ENCODE peak calls at places on chromosomes 2 and 18, in ten cellular contexts. One of them, this sample, is unnamed.

GRCh38 chr2:193824474-193824873 is 1629.7 kb upstream of the TMEFF2 start:
- DNase-seq in GM20000: no peak
- DNase-seq in astrocyte of the spinal cord: peak; percentile 81
- DNase-seq in AG08396: no peak
- DNase-seq in EL: peak; percentile 3
- DNase-seq in NB4: no peak
- DNase-seq in iPS DF 19.7: no peak
- DNase-seq in HS-5: peak; percentile 87
- DNase-seq in NCI-H460: no peak
- DNase-seq in amniotic stem cell: no peak
- DNase-seq in this sample: no peak

GRCh38 chr18:24089059-24089458 is 49.8 kb upstream of the CABYR start:
- DNase-seq in GM20000: no peak
- DNase-seq in astrocyte of the spinal cord: no peak
- DNase-seq in AG08396: no peak
- DNase-seq in EL: no peak
- DNase-seq in NB4: no peak
- DNase-seq in iPS DF 19.7: no peak
- DNase-seq in HS-5: no peak
- DNase-seq in NCI-H460: no peak
- DNase-seq in amniotic stem cell: no peak
- DNase-seq in this sample: no peak

GRCh38 chr2:196675963-196676362 is 36.4 kb downstream of the CCDC150 start:
- DNase-seq in GM20000: no peak
- DNase-seq in astrocyte of the spinal cord: no peak
- DNase-seq in AG08396: no peak
- DNase-seq in EL: no peak
- DNase-seq in NB4: no peak
- DNase-seq in iPS DF 19.7: no peak
- DNase-seq in HS-5: no peak
- DNase-seq in NCI-H460: no peak
- DNase-seq in amniotic stem cell: no peak
- DNase-seq in this sample: no peak

GRCh38 chr18:31079973-31080372 is 22.2 kb downstream of the DSC2 start:
- DNase-seq in GM20000: no peak
- DNase-seq in astrocyte of the spinal cord: no peak
- DNase-seq in AG08396: no peak
- DNase-seq in EL: no peak
- DNase-seq in NB4: no peak
- DNase-seq in iPS DF 19.7: no peak
- DNase-seq in HS-5: no peak
- DNase-seq in NCI-H460: no peak
- DNase-seq in amniotic stem cell: no peak
- DNase-seq in this sample: no peak

GRCh38 chr2:205889073-205889472 is 196.9 kb downstream of the INO80D start:
- DNase-seq in GM20000: no peak
- DNase-seq in astrocyte of the spinal cord: peak; percentile 45
- DNase-seq in AG08396: no peak
- DNase-seq in EL: peak; percentile 6
- DNase-seq in NB4: no peak
- DNase-seq in iPS DF 19.7: no peak
- DNase-seq in HS-5: peak; percentile 29
- DNase-seq in NCI-H460: no peak
- DNase-seq in amniotic stem cell: no peak
- DNase-seq in this sample: no peak

GRCh38 chr2:204024503-204024902 is 87.9 kb downstream of the ICOS start:
- DNase-seq in GM20000: no peak
- DNase-seq in astrocyte of the spinal cord: peak; percentile 35
- DNase-seq in AG08396: peak; percentile 15
- DNase-seq in EL: peak; percentile 29
- DNase-seq in NB4: peak; percentile 35
- DNase-seq in iPS DF 19.7: no peak
- DNase-seq in HS-5: no peak
- DNase-seq in NCI-H460: peak; percentile 19
- DNase-seq in amniotic stem cell: no peak
- DNase-seq in this sample: no peak

GRCh38 chr2:240759454-240759853 is 60.6 kb downstream of the KIF1A start:
- DNase-seq in GM20000: peak; percentile 82
- DNase-seq in astrocyte of the spinal cord: no peak
- DNase-seq in AG08396: no peak
- DNase-seq in EL: peak; percentile 6
- DNase-seq in NB4: peak; percentile 81
- DNase-seq in iPS DF 19.7: no peak
- DNase-seq in HS-5: no peak
- DNase-seq in NCI-H460: no peak
- DNase-seq in amniotic stem cell: no peak
- DNase-seq in this sample: no peak

GRCh38 chr2:45237850-45238542 is 228.7 kb upstream of the SIX2 start:
- DNase-seq in GM20000: no peak
- DNase-seq in astrocyte of the spinal cord: peak; percentile 98
- DNase-seq in AG08396: peak; percentile 76
- DNase-seq in EL: peak; percentile 97
- DNase-seq in NB4: peak; percentile 91
- DNase-seq in iPS DF 19.7: no peak
- DNase-seq in HS-5: peak; percentile 95
- DNase-seq in NCI-H460: peak; percentile 32
- DNase-seq in amniotic stem cell: peak; percentile 68
- DNase-seq in this sample: peak; percentile 86

GRCh38 chr2:241953324-241953851 is 83.9 kb downstream of the RTP5 start:
- DNase-seq in GM20000: no peak
- DNase-seq in astrocyte of the spinal cord: no peak
- DNase-seq in AG08396: no peak
- DNase-seq in EL: no peak
- DNase-seq in NB4: no peak
- DNase-seq in iPS DF 19.7: no peak
- DNase-seq in HS-5: no peak
- DNase-seq in NCI-H460: no peak
- DNase-seq in amniotic stem cell: no peak
- DNase-seq in this sample: no peak

GRCh38 chr2:111679202-111679601 is 204.8 kb downstream of the ANAPC1 start:
- DNase-seq in GM20000: no peak
- DNase-seq in astrocyte of the spinal cord: no peak
- DNase-seq in AG08396: no peak
- DNase-seq in EL: no peak
- DNase-seq in NB4: peak; percentile 42
- DNase-seq in iPS DF 19.7: no peak
- DNase-seq in HS-5: no peak
- DNase-seq in NCI-H460: no peak
- DNase-seq in amniotic stem cell: no peak
- DNase-seq in this sample: no peak

GRCh38 chr2:205686231-205687017 is 4.1 kb downstream of the NRP2 start:
- DNase-seq in GM20000: no peak
- DNase-seq in astrocyte of the spinal cord: no peak
- DNase-seq in AG08396: no peak
- DNase-seq in EL: peak; percentile 52
- DNase-seq in NB4: no peak
- DNase-seq in iPS DF 19.7: no peak
- DNase-seq in HS-5: no peak
- DNase-seq in NCI-H460: no peak
- DNase-seq in amniotic stem cell: no peak
- DNase-seq in this sample: peak; percentile 52

GRCh38 chr2:41836944-41837343 is 210.9 kb upstream of the PKDCC start:
- DNase-seq in GM20000: peak; percentile 10
- DNase-seq in astrocyte of the spinal cord: peak; percentile 51
- DNase-seq in AG08396: peak; percentile 46
- DNase-seq in EL: peak; percentile 36
- DNase-seq in NB4: peak; percentile 67
- DNase-seq in iPS DF 19.7: no peak
- DNase-seq in HS-5: no peak
- DNase-seq in NCI-H460: peak; percentile 47
- DNase-seq in amniotic stem cell: no peak
- DNase-seq in this sample: peak; percentile 7

GRCh38 chr2:101751875-101752619 is 54.5 kb downstream of the MAP4K4 start:
- DNase-seq in GM20000: peak; percentile 53
- DNase-seq in astrocyte of the spinal cord: no peak
- DNase-seq in AG08396: no peak
- DNase-seq in EL: no peak
- DNase-seq in NB4: peak; percentile 45
- DNase-seq in iPS DF 19.7: no peak
- DNase-seq in HS-5: no peak
- DNase-seq in NCI-H460: no peak
- DNase-seq in amniotic stem cell: no peak
- DNase-seq in this sample: no peak

GRCh38 chr18:78739843-78740677 is 239.6 kb upstream of the SALL3 start:
- DNase-seq in GM20000: no peak
- DNase-seq in astrocyte of the spinal cord: no peak
- DNase-seq in AG08396: no peak
- DNase-seq in EL: no peak
- DNase-seq in NB4: no peak
- DNase-seq in iPS DF 19.7: no peak
- DNase-seq in HS-5: no peak
- DNase-seq in NCI-H460: no peak
- DNase-seq in amniotic stem cell: no peak
- DNase-seq in this sample: no peak

GRCh38 chr2:37201766-37202165 is 5.5 kb downstream of the CEBPZOS start:
- DNase-seq in GM20000: no peak
- DNase-seq in astrocyte of the spinal cord: peak; percentile 24
- DNase-seq in AG08396: no peak
- DNase-seq in EL: peak; percentile 30
- DNase-seq in NB4: peak; percentile 69
- DNase-seq in iPS DF 19.7: no peak
- DNase-seq in HS-5: no peak
- DNase-seq in NCI-H460: no peak
- DNase-seq in amniotic stem cell: no peak
- DNase-seq in this sample: no peak

GRCh38 chr2:72888438-72889202 is 1.4 kb downstream of the SPR start:
- DNase-seq in GM20000: no peak
- DNase-seq in astrocyte of the spinal cord: no peak
- DNase-seq in AG08396: no peak
- DNase-seq in EL: no peak
- DNase-seq in NB4: no peak
- DNase-seq in iPS DF 19.7: no peak
- DNase-seq in HS-5: no peak
- DNase-seq in NCI-H460: no peak
- DNase-seq in amniotic stem cell: no peak
- DNase-seq in this sample: no peak

GRCh38 chr2:55051026-55051866 is 995 bp upstream of the RTN4 start:
- DNase-seq in GM20000: no peak
- DNase-seq in astrocyte of the spinal cord: peak; percentile 99
- DNase-seq in AG08396: peak; percentile 87
- DNase-seq in EL: peak; percentile 99
- DNase-seq in NB4: peak; percentile 87
- DNase-seq in iPS DF 19.7: peak; percentile 52
- DNase-seq in HS-5: peak; percentile 100
- DNase-seq in NCI-H460: peak; percentile 94
- DNase-seq in amniotic stem cell: peak; percentile 96
- DNase-seq in this sample: peak; percentile 78

GRCh38 chr2:73053316-73054114 is 18.0 kb downstream of the SFXN5 start:
- DNase-seq in GM20000: no peak
- DNase-seq in astrocyte of the spinal cord: peak; percentile 81
- DNase-seq in AG08396: no peak
- DNase-seq in EL: peak; percentile 53
- DNase-seq in NB4: no peak
- DNase-seq in iPS DF 19.7: no peak
- DNase-seq in HS-5: no peak
- DNase-seq in NCI-H460: no peak
- DNase-seq in amniotic stem cell: no peak
- DNase-seq in this sample: no peak

GRCh38 chr2:23713352-23713751 is 213.6 kb downstream of the ATAD2B start:
- DNase-seq in GM20000: no peak
- DNase-seq in astrocyte of the spinal cord: no peak
- DNase-seq in AG08396: no peak
- DNase-seq in EL: no peak
- DNase-seq in NB4: peak; percentile 79
- DNase-seq in iPS DF 19.7: no peak
- DNase-seq in HS-5: no peak
- DNase-seq in NCI-H460: no peak
- DNase-seq in amniotic stem cell: no peak
- DNase-seq in this sample: no peak

GRCh38 chr2:72971036-72971435 is 53.7 kb downstream of the EMX1 start:
- DNase-seq in GM20000: no peak
- DNase-seq in astrocyte of the spinal cord: no peak
- DNase-seq in AG08396: no peak
- DNase-seq in EL: no peak
- DNase-seq in NB4: peak; percentile 70
- DNase-seq in iPS DF 19.7: no peak
- DNase-seq in HS-5: no peak
- DNase-seq in NCI-H460: no peak
- DNase-seq in amniotic stem cell: no peak
- DNase-seq in this sample: no peak

GRCh38 chr2:31812051-31812798 is 198.6 kb downstream of the MEMO1 start:
- DNase-seq in GM20000: peak; percentile 77
- DNase-seq in astrocyte of the spinal cord: no peak
- DNase-seq in AG08396: peak; percentile 26
- DNase-seq in EL: peak; percentile 44
- DNase-seq in NB4: peak; percentile 67
- DNase-seq in iPS DF 19.7: no peak
- DNase-seq in HS-5: no peak
- DNase-seq in NCI-H460: peak; percentile 64
- DNase-seq in amniotic stem cell: no peak
- DNase-seq in this sample: peak; percentile 8

GRCh38 chr2:3154694-3155093 is 222.9 kb downstream of the EIPR1 start:
- DNase-seq in GM20000: no peak
- DNase-seq in astrocyte of the spinal cord: no peak
- DNase-seq in AG08396: no peak
- DNase-seq in EL: no peak
- DNase-seq in NB4: no peak
- DNase-seq in iPS DF 19.7: no peak
- DNase-seq in HS-5: no peak
- DNase-seq in NCI-H460: no peak
- DNase-seq in amniotic stem cell: no peak
- DNase-seq in this sample: no peak

GRCh38 chr2:224816816-224817215 is 100.7 kb upstream of the CCDC195 start:
- DNase-seq in GM20000: no peak
- DNase-seq in astrocyte of the spinal cord: peak; percentile 84
- DNase-seq in AG08396: peak; percentile 37
- DNase-seq in EL: peak; percentile 86
- DNase-seq in NB4: no peak
- DNase-seq in iPS DF 19.7: no peak
- DNase-seq in HS-5: peak; percentile 90
- DNase-seq in NCI-H460: no peak
- DNase-seq in amniotic stem cell: no peak
- DNase-seq in this sample: peak; percentile 45

GRCh38 chr2:98771771-98772521 is 41.0 kb upstream of the MGAT4A start:
- DNase-seq in GM20000: no peak
- DNase-seq in astrocyte of the spinal cord: peak; percentile 51
- DNase-seq in AG08396: no peak
- DNase-seq in EL: no peak
- DNase-seq in NB4: peak; percentile 66
- DNase-seq in iPS DF 19.7: no peak
- DNase-seq in HS-5: no peak
- DNase-seq in NCI-H460: no peak
- DNase-seq in amniotic stem cell: no peak
- DNase-seq in this sample: no peak

GRCh38 chr18:55158570-55158969 is 199.3 kb upstream of the CCDC68 start:
- DNase-seq in GM20000: no peak
- DNase-seq in astrocyte of the spinal cord: no peak
- DNase-seq in AG08396: no peak
- DNase-seq in EL: no peak
- DNase-seq in NB4: no peak
- DNase-seq in iPS DF 19.7: no peak
- DNase-seq in HS-5: no peak
- DNase-seq in NCI-H460: no peak
- DNase-seq in amniotic stem cell: no peak
- DNase-seq in this sample: no peak

GRCh38 chr2:133063792-133064191 is 393.8 kb upstream of the LYPD1 start:
- DNase-seq in GM20000: no peak
- DNase-seq in astrocyte of the spinal cord: peak; percentile 53
- DNase-seq in AG08396: peak; percentile 15
- DNase-seq in EL: peak; percentile 44
- DNase-seq in NB4: peak; percentile 46
- DNase-seq in iPS DF 19.7: peak; percentile 48
- DNase-seq in HS-5: peak; percentile 4
- DNase-seq in NCI-H460: peak; percentile 19
- DNase-seq in amniotic stem cell: no peak
- DNase-seq in this sample: no peak

GRCh38 chr2:120693121-120693520 is 42.5 kb upstream of the GLI2 start:
- DNase-seq in GM20000: no peak
- DNase-seq in astrocyte of the spinal cord: no peak
- DNase-seq in AG08396: peak; percentile 36
- DNase-seq in EL: no peak
- DNase-seq in NB4: no peak
- DNase-seq in iPS DF 19.7: no peak
- DNase-seq in HS-5: no peak
- DNase-seq in NCI-H460: no peak
- DNase-seq in amniotic stem cell: no peak
- DNase-seq in this sample: peak; percentile 49

GRCh38 chr2:123826729-123827271 is 198.3 kb upstream of the CNTNAP5 start:
- DNase-seq in GM20000: no peak
- DNase-seq in astrocyte of the spinal cord: no peak
- DNase-seq in AG08396: no peak
- DNase-seq in EL: no peak
- DNase-seq in NB4: no peak
- DNase-seq in iPS DF 19.7: no peak
- DNase-seq in HS-5: no peak
- DNase-seq in NCI-H460: no peak
- DNase-seq in amniotic stem cell: no peak
- DNase-seq in this sample: no peak

This sample was measured in hepatic stellate cell.